ENCODE peak calls at places on chromosomes 7 and 10, in four cellular contexts. M is activated CD4-positive, alpha-beta memory T cell treated with anti-CD3 and anti-CD28 coated beads, Interleukin-2, amount 10 ng/mL, durations not matched to agents 7 days and 5 days; K is substantia nigra; B is GDM1. E is an unnamed sample.

GRCh38 chr10:6399879-6400278 is 180.2 kb downstream of the PRKCQ start:
- DNase-seq in M (no peak), K (no peak), B (no peak), E (no peak)

GRCh38 chr10:132859084-132859855 is 73.3 kb upstream of the NKX6-2 start:
- DNase-seq in M (no peak), B (no peak), K (no peak), E (no peak)

GRCh38 chr10:91672021-91672608 is 39.2 kb upstream of the PPP1R3C start:
- DNase-seq in K (no peak), M (no peak), B (peak; percentile 59), E (no peak)

GRCh38 chr10:100909506-100910260 is 3.1 kb upstream of the SLF2 start:
- DNase-seq in M (no peak), K (no peak), B (peak; percentile 59), E (no peak)

GRCh38 chr7:33550363-33550762 is 355.0 kb upstream of the BMPER start:
- DNase-seq in B (no peak), M (no peak), K (no peak), E (no peak)

GRCh38 chr7:32070406-32071360 is at the start of gene PDE1C:
- DNase-seq in B (no peak), M (no peak), K (peak; percentile 53), E (peak; percentile 75)

GRCh38 chr10:73095479-73096021 is 1.1 kb downstream of the P4HA1 start:
- DNase-seq in K (no peak), M (peak; percentile 50), B (no peak), E (peak; percentile 72)

GRCh38 chr7:24125765-24126164 is 158.2 kb upstream of the NPY start:
- DNase-seq in K (no peak), B (no peak), M (no peak), E (no peak)

GRCh38 chr7:43164757-43165156 is 52.3 kb downstream of the HECW1 start:
- DNase-seq in B (no peak), M (no peak), K (no peak), E (peak; percentile 27)

GRCh38 chr7:148738737-148739535 is 40.2 kb downstream of the CUL1 start:
- DNase-seq in B (no peak), M (no peak), K (no peak), E (no peak)

GRCh38 chr7:111137296-111138195 is 46.6 kb downstream of the LRRN3 start:
- DNase-seq in M (peak; percentile 22), K (no peak), B (no peak), E (peak; percentile 13)

GRCh38 chr7:155316427-155317113 is 18.9 kb downstream of the INSIG1 start:
- DNase-seq in B (no peak), K (no peak), M (no peak), E (no peak)

GRCh38 chr10:110553905-110554304 is 13.6 kb upstream of the SMC3 start:
- DNase-seq in B (no peak), M (no peak), K (no peak), E (no peak)

GRCh38 chr10:74903491-74903890 is 77.1 kb downstream of the KAT6B start:
- DNase-seq in K (no peak), M (no peak), B (no peak), E (no peak)

GRCh38 chr7:66357062-66357461 is 151.9 kb downstream of the TPST1 start:
- DNase-seq in K (no peak), B (no peak), M (no peak), E (no peak)

GRCh38 chr7:129689995-129690581 is 78.6 kb downstream of the NRF1 start:
- DNase-seq in M (no peak), B (no peak), K (no peak), E (no peak)

GRCh38 chr7:522071-522937 is 2.7 kb upstream of the PDGFA start:
- DNase-seq in K (no peak), M (peak; percentile 28), B (no peak), E (peak; percentile 48)

GRCh38 chr10:48779546-48780152 is 95.0 kb downstream of the WDFY4 start:
- DNase-seq in K (no peak), B (no peak), M (no peak), E (no peak)

GRCh38 chr7:129225931-129226572 is 1.2 kb downstream of the AHCYL2 start:
- DNase-seq in B (no peak), K (no peak), M (no peak), E (peak; percentile 20)

GRCh38 chr7:157769016-157769869 is 432.4 kb downstream of the DNAJB6 start:
- DNase-seq in M (no peak), B (no peak), K (no peak), E (no peak)

GRCh38 chr7:118214051-118214832 is 10.3 kb upstream of the ANKRD7 start:
- DNase-seq in M (peak; percentile 52), K (peak; percentile 39), B (peak; percentile 15), E (peak; percentile 68)

GRCh38 chr7:143492043-143492471 is 14.4 kb downstream of the TAS2R41 start:
- DNase-seq in K (no peak), B (no peak), M (no peak), E (no peak)

GRCh38 chr7:82339958-82340357 is 103.6 kb downstream of the CACNA2D1 start:
- DNase-seq in M (no peak), K (no peak), B (no peak), E (no peak)

GRCh38 chr7:7595451-7595850 is 28.8 kb downstream of the MIOS start:
- DNase-seq in K (no peak), M (no peak), B (no peak), E (peak; percentile 18)

GRCh38 chr7:47937065-47937687 is 11.1 kb downstream of the PKD1L1 start:
- DNase-seq in B (no peak), K (no peak), M (peak; percentile 65), E (no peak)

GRCh38 chr7:130943336-130943901 is 209.4 kb upstream of the KLF14 start:
- DNase-seq in M (no peak), B (no peak), K (no peak), E (no peak)

E was measured in globus pallidus.